ENCODE peak calls at places on chromosomes 12 and 14, in four cellular contexts. K is endodermal cell, P is lower leg skin, O is fibroblast of lung. E is an unnamed sample.

GRCh38 chr12:1525858-1526257 is 68.5 kb downstream of the FBXL14 start:
- DNase-seq in K (peak), P (peak), O (no peak), E (no peak)

GRCh38 chr12:123983822-123984485 is 10.9 kb downstream of the ZNF664 start:
- DNase-seq in K (peak), P (no peak), O (peak), E (peak)

GRCh38 chr12:48340891-48341290 is 9.8 kb downstream of the ZNF641 start:
- DNase-seq in K (no peak), P (no peak), O (no peak), E (no peak)

GRCh38 chr12:100995201-100995600 is 200.6 kb downstream of the ANO4 start:
- DNase-seq in K (peak), P (no peak), O (no peak), E (peak)

GRCh38 chr12:98955284-98955683 is 310.2 kb downstream of the APAF1 start:
- DNase-seq in K (peak), P (no peak), O (no peak), E (peak)

GRCh38 chr12:116434155-116435065 is 124.8 kb upstream of the MAP1LC3B2 start:
- DNase-seq in K (peak), P (peak), O (peak), E (peak)

GRCh38 chr12:125797421-125798175 is 732.4 kb downstream of the AACS start:
- DNase-seq in K (no peak), P (no peak), O (no peak), E (peak)

GRCh38 chr14:96104469-96105057 is 65.4 kb downstream of the C14orf132 start:
- DNase-seq in K (peak), P (peak), O (peak), E (peak)

GRCh38 chr14:76836029-76836630 is 9.9 kb downstream of the LRRC74A start:
- DNase-seq in K (no peak), P (peak), O (no peak), E (no peak)

GRCh38 chr12:101696477-101697196 is 803 bp upstream of the CHPT1 start:
- DNase-seq in K (no peak), P (peak), O (peak), E (peak)

GRCh38 chr12:52529846-52530245 is 9.7 kb upstream of the KRT5 start:
- DNase-seq in K (peak), P (peak), O (no peak), E (no peak)

GRCh38 chr12:59403259-59403932 is 192.4 kb upstream of the SLC16A7 start:
- DNase-seq in K (peak), P (no peak), O (peak), E (peak)

GRCh38 chr12:63238892-63239291 is 87.9 kb upstream of the AVPR1A start:
- DNase-seq in K (no peak), P (no peak), O (no peak), E (no peak)

GRCh38 chr12:113154351-113154973 is 4.9 kb downstream of the CFAP73 start:
- DNase-seq in K (peak), P (no peak), O (peak), E (peak)

GRCh38 chr12:3527181-3527580 is 36.2 kb downstream of the PRMT8 start:
- DNase-seq in K (no peak), P (no peak), O (peak), E (peak)

GRCh38 chr12:75959506-75959905 is 72.1 kb downstream of the PHLDA1 start:
- DNase-seq in K (no peak), P (no peak), O (no peak), E (peak)

GRCh38 chr12:53775478-53776145 is 23.8 kb upstream of the CISTR start:
- DNase-seq in K (no peak), P (no peak), O (peak), E (no peak)

GRCh38 chr12:79252358-79253075 is 387.9 kb downstream of the SYT1 start:
- DNase-seq in K (no peak), P (no peak), O (peak), E (no peak)

DNA sequence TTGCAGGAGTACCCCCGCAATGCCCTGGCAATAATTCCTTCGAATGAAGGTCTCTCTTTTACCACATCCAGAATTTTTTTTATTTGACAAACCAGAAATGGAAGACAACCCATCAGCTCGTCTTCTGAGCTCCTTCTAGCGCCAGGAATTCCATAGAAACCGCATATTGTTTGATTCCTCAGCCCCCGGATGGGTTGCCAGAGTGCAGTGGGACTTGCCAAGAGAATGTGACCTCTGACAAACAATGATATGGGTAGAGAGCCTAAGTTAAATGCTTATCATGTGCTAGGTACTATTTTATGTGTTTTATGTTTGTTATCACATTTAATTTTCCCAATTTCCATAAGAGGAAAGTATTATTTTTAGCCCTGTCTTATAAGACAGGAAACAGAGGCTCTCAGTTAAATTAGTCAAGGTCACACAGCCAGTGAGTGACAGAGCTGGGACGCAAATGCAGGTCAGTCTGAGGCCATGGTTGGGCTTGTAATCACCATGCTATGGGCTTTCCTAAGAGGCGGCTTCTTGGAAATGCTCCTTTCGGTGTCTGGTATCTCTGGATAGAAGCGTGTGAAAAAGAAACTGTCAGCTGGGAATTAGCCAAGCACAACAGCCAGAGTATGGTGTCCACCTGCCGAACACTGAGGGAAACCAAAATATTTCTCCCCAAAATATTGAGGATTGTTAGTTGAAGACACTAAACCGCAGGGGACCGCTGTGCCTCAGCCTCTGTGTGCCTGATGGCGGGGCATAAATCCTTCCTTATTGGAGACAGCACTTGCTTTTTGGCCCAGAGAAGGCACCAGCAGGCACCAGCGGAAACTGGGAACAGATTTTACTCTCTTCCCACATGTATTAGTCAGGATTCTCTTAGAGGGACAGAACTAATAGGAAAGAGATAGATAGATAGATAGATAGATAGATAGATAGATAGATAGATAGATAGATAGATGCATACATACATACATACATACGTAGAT is 29.4 kb upstream of the ETFBKMT start:
- DNase-seq in K (no peak), P (no peak), O (peak), E (peak)
- H3K4me3 ChIP-seq in K (no peak), P (no peak), O (no peak), E (peak)

GRCh38 chr12:91889970-91890369 is 255.7 kb downstream of the BTG1 start:
- DNase-seq in K (no peak), P (no peak), O (peak), E (no peak)

GRCh38 chr12:91890742-91891141 is 254.9 kb downstream of the BTG1 start:
- DNase-seq in K (no peak), P (no peak), O (peak), E (peak)

GRCh38 chr12:91889059-91889458 is 256.6 kb downstream of the BTG1 start:
- DNase-seq in K (no peak), P (no peak), O (no peak), E (no peak)

GRCh38 chr12:91885851-91886250 is 259.8 kb downstream of the BTG1 start:
- DNase-seq in K (no peak), P (no peak), O (no peak), E (no peak)

GRCh38 chr12:91887957-91888356 is 257.7 kb downstream of the BTG1 start:
- DNase-seq in K (no peak), P (no peak), O (no peak), E (no peak)
- H3K4me3 ChIP-seq in K (no peak), P (no peak), O (no peak), E (no peak)

GRCh38 chr12:104306943-104307654 is 3.6 kb downstream of the EID3 start:
- DNase-seq in K (no peak), P (no peak), O (peak), E (no peak)

GRCh38 chr12:104306376-104306775 is 2.8 kb downstream of the EID3 start:
- DNase-seq in K (no peak), P (no peak), O (no peak), E (no peak)

GRCh38 chr12:104304261-104305004 is 894 bp downstream of the EID3 start:
- DNase-seq in K (no peak), P (no peak), O (no peak), E (peak)

GRCh38 chr12:104305349-104305748 is 1.8 kb downstream of the EID3 start:
- DNase-seq in K (no peak), P (no peak), O (no peak), E (no peak)

DNA sequence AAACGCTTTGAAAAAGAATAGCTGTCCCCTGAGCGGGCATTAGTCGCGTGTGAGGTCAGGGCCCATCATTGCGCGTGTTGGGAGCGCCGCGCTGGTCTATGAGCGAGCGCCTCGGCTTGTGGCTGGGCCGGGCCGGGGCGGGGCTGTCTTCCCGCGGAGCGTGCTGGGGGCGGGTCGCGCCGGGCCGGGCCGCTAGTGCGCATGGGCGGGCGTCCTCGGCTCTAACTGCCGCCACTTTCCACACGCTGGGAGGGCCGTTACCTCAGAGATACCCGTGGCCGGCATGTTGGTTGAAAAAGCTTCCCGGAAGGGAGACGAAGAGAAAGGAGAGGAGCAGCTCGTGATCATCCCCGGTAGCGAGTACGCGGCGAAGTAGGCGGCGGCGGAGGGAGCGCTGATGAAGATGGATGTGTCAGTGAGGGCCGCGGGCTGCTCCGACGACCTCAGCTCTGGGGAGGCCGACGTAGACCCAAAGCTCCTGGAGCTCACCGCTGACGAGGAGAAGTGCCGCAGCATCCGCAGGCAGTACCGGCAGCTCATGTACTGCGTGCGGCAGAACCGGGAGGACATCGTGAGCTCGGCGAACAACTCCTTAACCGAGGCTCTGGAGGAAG is at the start of gene EID3:
- DNase-seq in K (peak), P (peak), O (peak), E (peak)
- H3K4me3 ChIP-seq in K (no peak), P (peak), O (peak), E (peak)

DNA sequence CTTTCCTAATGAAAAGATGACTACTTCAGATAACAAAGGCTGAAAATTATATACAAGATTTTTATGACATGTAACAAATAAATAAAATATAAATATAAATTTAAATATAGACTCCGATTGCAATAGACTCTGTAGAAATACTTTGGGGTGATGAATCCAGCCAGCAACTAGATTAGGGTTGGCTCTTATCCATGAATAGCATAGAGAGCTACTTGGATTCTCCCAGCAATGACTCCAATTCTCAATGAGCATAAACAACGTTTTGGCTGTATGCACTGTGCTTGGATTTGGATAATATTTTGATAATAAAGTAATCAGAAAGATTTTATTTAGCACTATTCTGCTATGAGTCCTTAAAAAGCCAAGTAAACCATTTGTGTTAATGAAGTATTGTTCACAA is 58.0 kb upstream of the LRFN5 start:
- DNase-seq in K (no peak), P (no peak), O (peak), E (no peak)
- H3K4me3 ChIP-seq in K (no peak), P (no peak), O (no peak), E (no peak)

GRCh38 chr12:49868952-49869815 is 26.3 kb upstream of the BCDIN3D start:
- DNase-seq in K (peak), P (peak), O (peak), E (peak)
- H3K4me3 ChIP-seq in K (no peak), P (no peak), O (no peak), E (peak)

E was measured in fibroblast of villous mesenchyme.